ENCODE peak calls at places on chromosomes 2 and 18, in nine cellular contexts. I is colonic mucosa; Y is stimulated activated CD4-positive, alpha-beta T cell treated with anti-CD3 and anti-CD28 coated beads, TNF-alpha, amount 100 ng/mL, for 1 hour; T is H54; J is neural progenitor cell; B is HFFc6; Z is heart right ventricle; E is ELR; M is cardiac fibroblast. F is an unnamed sample.
A peak's percentile ranks its signal among the peaks of the same experiment; 100 is the strongest.

GRCh38 chr2:143558665-143559064 is 429.4 kb downstream of the ARHGAP15 start:
- DNase-seq in I (peak; percentile 20), Y (no peak), T (no peak), J (no peak), B (peak; percentile 50), Z (no peak), E (peak; percentile 41), M (peak; percentile 84), F (peak; percentile 28)

GRCh38 chr2:125264453-125264852 is 1239.4 kb downstream of the CNTNAP5 start:
- DNase-seq in I (no peak), Y (no peak), T (no peak), J (no peak), B (no peak), Z (no peak), E (no peak), M (no peak), F (no peak)

GRCh38 chr18:43160509-43160908 is 45.0 kb upstream of the RIT2 start:
- DNase-seq in I (no peak), Y (no peak), T (no peak), J (no peak), B (no peak), Z (no peak), E (no peak), M (peak; percentile 82), F (no peak)

GRCh38 chr18:74286106-74286856 is 5.5 kb downstream of the CYB5A start:
- DNase-seq in I (no peak), Y (no peak), T (no peak), J (no peak), B (peak; percentile 19), Z (no peak), E (peak; percentile 12), M (peak; percentile 45), F (no peak)

GRCh38 chr2:5234563-5234962 is 457.6 kb upstream of the SOX11 start:
- DNase-seq in I (no peak), Y (no peak), T (no peak), J (no peak), B (no peak), Z (no peak), E (no peak), M (no peak), F (no peak)

GRCh38 chr2:165634855-165635254 is 159.2 kb downstream of the GALNT3 start:
- DNase-seq in I (no peak), Y (no peak), T (peak; percentile 20), J (peak; percentile 84), B (no peak), Z (peak; percentile 31), E (no peak), M (peak; percentile 15), F (no peak)

GRCh38 chr18:28087173-28087563 is 89.8 kb downstream of the CDH2 start:
- DNase-seq in I (no peak), Y (no peak), T (no peak), J (no peak), B (no peak), Z (peak; percentile 29), E (no peak), M (peak; percentile 43), F (no peak)

GRCh38 chr2:156845806-156846558 is 409.8 kb downstream of the GPD2 start:
- DNase-seq in I (no peak), Y (no peak), T (no peak), J (no peak), B (peak; percentile 21), Z (no peak), E (no peak), M (no peak), F (no peak)

GRCh38 chr18:76056467-76057194 is 438.4 kb downstream of the ZNF516 start:
- DNase-seq in I (no peak), Y (no peak), T (no peak), J (no peak), B (no peak), Z (peak; percentile 21), E (no peak), M (no peak), F (no peak)

GRCh38 chr2:136121511-136121910 is 3.6 kb upstream of the CXCR4 start:
- DNase-seq in I (no peak), Y (no peak), T (no peak), J (no peak), B (no peak), Z (no peak), E (no peak), M (no peak), F (no peak)

GRCh38 chr2:108215794-108216211 is 24.0 kb upstream of the SULT1C3 start:
- DNase-seq in I (peak; percentile 59), Y (no peak), T (peak; percentile 7), J (peak; percentile 14), B (peak; percentile 60), Z (no peak), E (peak; percentile 64), M (peak; percentile 65), F (no peak)

GRCh38 chr2:85988210-85988913 is 99.6 kb upstream of the ST3GAL5 start:
- DNase-seq in I (peak; percentile 19), Y (no peak), T (no peak), J (no peak), B (no peak), Z (no peak), E (no peak), M (no peak), F (no peak)

GRCh38 chr2:192696857-192697256 is 502.1 kb upstream of the TMEFF2 start:
- DNase-seq in I (no peak), Y (no peak), T (no peak), J (no peak), B (no peak), Z (no peak), E (peak; percentile 41), M (no peak), F (no peak)

GRCh38 chr2:31889044-31889443 is 121.8 kb downstream of the MEMO1 start:
- DNase-seq in I (no peak), Y (no peak), T (no peak), J (no peak), B (no peak), Z (no peak), E (no peak), M (no peak), F (no peak)

GRCh38 chr2:241339839-241340471 is 16.1 kb upstream of the FARP2 start:
- DNase-seq in I (no peak), Y (no peak), T (no peak), J (no peak), B (no peak), Z (no peak), E (no peak), M (peak; percentile 32), F (no peak)

GRCh38 chr2:145415151-145415550 is 895.2 kb upstream of the ZEB2 start:
- DNase-seq in I (no peak), Y (no peak), T (no peak), J (no peak), B (no peak), Z (no peak), E (no peak), M (no peak), F (no peak)

GRCh38 chr2:1493361-1494126 is 80.3 kb downstream of the TPO start:
- DNase-seq in I (no peak), Y (no peak), T (no peak), J (no peak), B (no peak), Z (no peak), E (no peak), M (no peak), F (no peak)